ENCODE peak calls at places on chromosome 2, in eight cellular contexts. O is heart right ventricle, P is esophagus muscularis mucosa, U is transverse colon, I is testis, E is endodermal cell, C is thoracic aorta, H is hepatocyte. X is an unnamed sample.

GRCh38 chr2:241860184-241861078 is 1.7 kb upstream of the PDCD1 start:
- DNase-seq in P (no peak), E (no peak), O (no peak), H (no peak), C (no peak), I (no peak), U (no peak), X (peak)

GRCh38 chr2:19649785-19650380 is 251.9 kb downstream of the TTC32 start:
- DNase-seq in C (peak), O (peak), I (no peak), P (peak), U (no peak), H (peak), E (no peak), X (no peak)

GRCh38 chr2:75153221-75153620 is 46.1 kb downstream of the TACR1 start:
- DNase-seq in H (peak), C (no peak), P (peak), E (no peak), U (no peak), I (no peak), O (no peak), X (no peak)

GRCh38 chr2:152175012-152175367 is 573 bp downstream of the STAM2 start:
- DNase-seq in P (no peak), I (no peak), E (no peak), O (no peak), U (no peak), C (no peak), H (no peak), X (no peak)

GRCh38 chr2:136310797-136311558 is 193.0 kb upstream of the CXCR4 start:
- DNase-seq in E (no peak), U (no peak), C (no peak), P (no peak), O (no peak), H (no peak), I (no peak), X (no peak)

GRCh38 chr2:25324905-25325592 is 16.7 kb downstream of the DNMT3A start:
- DNase-seq in U (no peak), C (peak), P (no peak), O (peak), E (no peak), I (peak), H (no peak), X (no peak)

GRCh38 chr2:195531754-195532153 is 125.3 kb upstream of the SLC39A10 start:
- DNase-seq in U (no peak), P (no peak), E (no peak), C (no peak), I (no peak), O (no peak), H (no peak), X (no peak)

GRCh38 chr2:196143641-196144236 is 27.6 kb downstream of the STK17B start:
- DNase-seq in E (no peak), C (no peak), H (no peak), O (no peak), U (no peak), I (no peak), P (no peak), X (no peak)

GRCh38 chr2:3280683-3281520 is 96.7 kb downstream of the EIPR1 start:
- DNase-seq in U (no peak), O (no peak), I (peak), E (peak), C (no peak), H (no peak), P (no peak), X (no peak)

GRCh38 chr2:186201371-186201770 is 284.7 kb upstream of the ZC3H15 start:
- DNase-seq in H (no peak), E (no peak), P (no peak), U (no peak), O (no peak), I (no peak), C (no peak), X (no peak)

GRCh38 chr2:239813261-239814135 is 211.6 kb downstream of the NDUFA10 start:
- DNase-seq in O (no peak), H (no peak), I (peak), P (no peak), C (no peak), U (no peak), E (no peak), X (no peak)

GRCh38 chr2:201151127-201152074 is 31.5 kb upstream of the CASP10 start:
- DNase-seq in H (no peak), U (no peak), C (no peak), I (no peak), O (no peak), E (no peak), P (no peak), X (no peak)

GRCh38 chr2:43000242-43001054 is 208.1 kb upstream of the HAAO start:
- DNase-seq in C (no peak), H (no peak), P (no peak), U (no peak), I (no peak), E (peak), O (no peak), X (no peak)

GRCh38 chr2:20334645-20335203 is 15.9 kb downstream of the PUM2 start:
- DNase-seq in C (no peak), U (no peak), O (no peak), H (no peak), E (no peak), I (no peak), P (no peak), X (no peak)

GRCh38 chr2:54479422-54479821 is 23.3 kb downstream of the SPTBN1 start:
- DNase-seq in U (no peak), C (no peak), I (no peak), P (no peak), H (no peak), O (no peak), E (no peak), X (no peak)

GRCh38 chr2:24635181-24635580 is 144.1 kb downstream of the NCOA1 start:
- DNase-seq in H (no peak), O (no peak), C (no peak), I (no peak), E (no peak), U (no peak), P (no peak), X (no peak)

GRCh38 chr2:119059940-119060339 is 98.6 kb downstream of the C1QL2 start:
- DNase-seq in C (no peak), E (no peak), U (no peak), P (no peak), O (no peak), I (no peak), H (no peak), X (no peak)

GRCh38 chr2:237637429-237638135 is 10.2 kb downstream of the LRRFIP1 start:
- DNase-seq in H (no peak), E (no peak), O (no peak), I (no peak), C (no peak), P (no peak), U (no peak), X (no peak)

GRCh38 chr2:239731998-239732665 is 293.0 kb downstream of the NDUFA10 start:
- DNase-seq in E (no peak), U (no peak), H (no peak), O (no peak), I (no peak), P (no peak), C (no peak), X (no peak)

GRCh38 chr2:31317387-31317786 is 83.4 kb downstream of the EHD3 start:
- DNase-seq in U (no peak), P (no peak), O (no peak), I (no peak), E (no peak), H (no peak), C (no peak), X (no peak)

GRCh38 chr2:224973112-224974016 is 68.9 kb downstream of the DOCK10 start:
- DNase-seq in C (no peak), U (peak), H (no peak), I (no peak), P (peak), O (no peak), E (no peak), X (no peak)

GRCh38 chr2:174779361-174779928 is 15.2 kb upstream of the CHRNA1 start:
- DNase-seq in H (no peak), C (no peak), I (no peak), E (no peak), O (no peak), U (no peak), P (no peak), X (no peak)

GRCh38 chr2:172985139-172985874 is 90.3 kb upstream of the MAP3K20 start:
- DNase-seq in C (no peak), P (no peak), E (no peak), O (no peak), U (no peak), I (no peak), H (no peak), X (no peak)

GRCh38 chr2:98452396-98453027 is 7.9 kb downstream of the INPP4A start:
- DNase-seq in U (no peak), E (peak), I (no peak), C (no peak), P (peak), O (no peak), H (no peak), X (no peak)
- H3K4me3 ChIP-seq in U (no peak), E (no peak), I (no peak), C (no peak), P (no peak), O (no peak), H (no peak), X (no peak)

GRCh38 chr2:212530991-212531390 is 7.6 kb downstream of the ERBB4 start:
- DNase-seq in H (no peak), I (no peak), O (no peak), E (no peak), U (no peak), C (no peak), P (no peak), X (no peak)

GRCh38 chr2:212532087-212532486 is 6.5 kb downstream of the ERBB4 start:
- DNase-seq in O (no peak), C (no peak), I (no peak), P (no peak), H (no peak), U (no peak), E (no peak), X (no peak)

GRCh38 chr2:212531499-212531898 is 7.1 kb downstream of the ERBB4 start:
- DNase-seq in E (no peak), O (no peak), U (no peak), I (no peak), H (no peak), P (no peak), C (no peak), X (no peak)

GRCh38 chr2:212530373-212530772 is 8.2 kb downstream of the ERBB4 start:
- DNase-seq in U (no peak), E (no peak), I (no peak), P (no peak), H (no peak), C (no peak), O (no peak), X (no peak)

DNA sequence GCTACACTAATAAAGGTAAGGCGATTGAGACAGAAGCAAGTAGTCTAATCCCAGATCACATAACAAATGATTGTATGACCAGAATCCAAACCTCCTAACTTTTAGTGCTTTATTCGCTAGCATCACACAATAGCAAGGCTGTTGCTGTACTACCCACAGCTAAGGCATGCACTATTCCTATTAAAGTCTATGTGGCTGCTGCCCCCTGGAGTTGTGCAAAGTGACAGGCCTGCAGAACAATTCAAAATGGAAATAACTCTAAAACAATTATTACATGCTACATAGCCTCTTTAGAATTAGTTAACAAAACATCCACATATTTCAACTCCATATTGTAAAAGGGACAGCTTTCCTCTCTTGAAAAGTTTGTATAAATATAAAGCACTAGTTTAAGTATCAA is 6.0 kb downstream of the ERBB4 start:
- DNase-seq in I (no peak), H (no peak), C (no peak), P (no peak), U (no peak), E (no peak), O (no peak), X (no peak)
- TF ChIP-seq CTCF in I (no peak), H (no peak), C (peak), P (no peak), U (no peak), E (peak), O (no peak), X (peak)

GRCh38 chr2:110876167-110876999 is 144.0 kb downstream of the ACOXL start:
- DNase-seq in U (no peak), E (peak), H (no peak), C (no peak), I (no peak), O (no peak), P (peak), X (no peak)
- H3K27ac ChIP-seq in U (no peak), E (no peak), H (no peak), C (no peak), I (no peak), O (no peak), P (no peak), X (no peak)

DNA sequence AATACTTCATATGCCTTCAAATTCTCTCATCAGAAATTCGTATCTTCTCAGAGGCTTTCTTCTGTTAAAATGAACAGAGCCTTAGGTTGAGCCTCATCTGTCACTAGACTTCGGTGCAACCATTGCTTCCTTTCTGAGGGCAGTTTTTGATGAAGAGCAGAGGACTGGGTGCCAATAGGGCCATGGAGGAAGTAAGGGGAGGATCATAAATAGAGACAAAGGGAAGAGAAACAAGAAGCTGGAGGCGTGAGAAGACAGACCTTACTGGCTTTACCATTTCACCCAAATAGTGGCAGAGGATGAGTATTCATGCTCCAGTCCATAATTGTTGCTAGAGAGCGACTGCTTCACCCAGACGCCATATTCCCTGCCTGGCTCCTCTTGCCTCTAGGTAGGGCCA is 215.6 kb upstream of the PKDCC start:
- DNase-seq in C (no peak), U (no peak), P (no peak), I (no peak), O (no peak), E (no peak), H (no peak), X (no peak)
- H3K4me3 ChIP-seq in C (no peak), U (no peak), P (no peak), I (no peak), O (no peak), E (no peak), H (no peak), X (no peak)

GRCh38 chr2:234981197-234982095 is 29.6 kb downstream of the SH3BP4 start:
- DNase-seq in E (peak), U (peak), H (peak), P (peak), O (peak), I (peak), C (peak), X (no peak)
- TF ChIP-seq CTCF in E (no peak), U (no peak), H (no peak), P (no peak), O (peak), I (no peak), C (no peak), X (no peak)

GRCh38 chr2:23602113-23602512 is 217.1 kb downstream of the KLHL29 start:
- DNase-seq in U (peak), I (peak), O (no peak), P (no peak), C (no peak), H (peak), E (no peak), X (no peak)

GRCh38 chr2:23599691-23600090 is 214.7 kb downstream of the KLHL29 start:
- DNase-seq in C (no peak), H (no peak), I (no peak), P (no peak), U (no peak), O (no peak), E (no peak), X (no peak)

GRCh38 chr2:23600336-23600735 is 215.4 kb downstream of the KLHL29 start:
- DNase-seq in E (no peak), C (no peak), P (no peak), H (no peak), U (no peak), O (no peak), I (no peak), X (no peak)

GRCh38 chr2:23603156-23603555 is 218.2 kb downstream of the KLHL29 start:
- DNase-seq in C (no peak), H (no peak), O (no peak), U (no peak), E (no peak), I (no peak), P (no peak), X (no peak)

DNA sequence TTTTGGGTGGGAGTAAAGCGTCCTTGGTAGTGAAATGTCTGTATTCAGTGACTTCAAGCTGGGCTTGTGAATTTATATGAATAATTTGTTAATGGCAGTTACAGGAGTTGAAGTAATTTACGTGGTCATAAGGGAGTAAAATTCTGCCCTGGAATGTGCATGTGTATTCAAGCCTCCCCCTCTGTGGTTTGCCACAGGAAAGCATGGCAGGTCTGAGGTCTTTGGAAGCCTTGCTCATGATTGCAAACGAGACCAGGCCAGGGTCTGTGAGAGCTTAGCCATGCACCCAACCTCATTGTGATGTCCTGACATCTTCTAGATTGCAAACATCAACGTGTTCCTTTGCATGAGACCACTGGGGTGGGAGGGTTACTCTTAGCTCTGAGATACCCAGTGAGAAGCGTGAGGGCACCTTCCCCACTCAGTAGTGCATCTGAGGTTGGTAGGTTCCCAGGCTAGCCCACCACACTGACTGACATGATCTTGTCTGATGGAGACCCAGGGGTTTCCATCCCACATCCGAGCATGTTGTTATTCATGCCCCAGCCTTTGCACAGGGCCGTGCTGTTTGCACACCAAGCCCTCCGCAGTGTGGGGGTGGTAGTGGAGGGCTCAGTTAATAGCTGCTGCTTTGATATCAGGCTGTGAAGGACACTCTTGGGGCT is 216.5 kb downstream of the KLHL29 start:
- DNase-seq in E (no peak), O (no peak), C (no peak), P (no peak), U (no peak), I (no peak), H (no peak), X (no peak)
- H3K27ac ChIP-seq in E (no peak), O (no peak), C (no peak), P (peak), U (peak), I (peak), H (peak), X (no peak)

DNA sequence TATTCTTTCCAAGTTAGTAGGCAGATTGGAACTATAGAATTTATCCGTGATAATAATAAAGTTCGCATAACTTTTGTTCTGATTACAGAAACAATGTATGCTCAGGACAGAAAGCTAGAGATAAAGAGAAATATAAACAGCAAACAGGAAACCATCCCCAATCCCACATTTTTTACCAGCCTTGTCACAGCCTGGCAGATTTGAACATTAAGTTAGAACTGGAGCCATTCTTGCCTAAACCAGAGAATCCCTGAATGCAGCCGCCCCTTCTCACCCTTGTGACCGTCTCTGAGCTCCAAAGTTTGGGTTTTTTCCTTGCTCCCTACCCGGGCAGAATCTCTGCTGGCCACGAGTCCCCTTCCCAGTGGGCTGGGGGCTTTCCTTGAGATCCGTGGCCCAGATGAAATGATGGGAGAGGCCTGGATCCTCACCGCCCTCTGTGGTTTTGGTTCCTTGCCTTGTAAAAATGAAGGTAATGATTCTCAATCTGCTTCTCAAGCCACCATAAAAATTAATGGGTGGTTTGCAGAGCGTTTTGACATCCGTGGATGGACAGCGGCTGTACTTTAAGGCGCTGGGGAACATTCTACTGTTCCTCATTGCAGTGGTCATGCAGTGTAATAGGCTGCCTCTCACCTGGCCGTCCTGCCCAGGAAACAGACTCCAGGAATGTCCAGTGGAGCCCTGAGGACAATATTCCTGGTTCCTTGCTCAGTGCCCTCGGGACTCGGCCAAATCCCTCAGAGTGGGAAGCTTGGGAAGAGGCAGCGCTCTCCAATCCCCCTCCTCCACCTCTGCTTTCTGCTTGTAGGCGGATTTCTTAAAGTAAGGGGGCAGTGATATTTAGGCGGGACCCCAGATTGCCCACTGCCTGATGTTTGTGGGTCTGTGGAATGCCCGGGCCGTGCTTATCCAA is 1.6 kb downstream of the SH3BP4 start:
- DNase-seq in I (peak), O (no peak), H (peak), E (peak), U (no peak), P (no peak), C (no peak), X (no peak)
- H3K4me3 ChIP-seq in I (peak), O (peak), H (peak), E (peak), U (peak), P (peak), C (peak), X (peak)

GRCh38 chr2:220076734-220077133 is 449.3 kb downstream of the SLC4A3 start:
- DNase-seq in C (peak), O (peak), H (peak), E (peak), U (no peak), P (no peak), I (peak), X (no peak)
- TF ChIP-seq CTCF in C (peak), O (peak), H (peak), E (peak), U (no peak), P (no peak), I (peak), X (no peak)